ENCODE peak calls at places on chromosomes 13 and 19, in four cellular contexts. Z, U, M and A are unnamed samples.

GRCh38 chr13:29847501-29847983 is 2.9 kb downstream of the UBL3 start:
- DNase-seq in Z (no peak), U (no peak), M (peak; percentile 37), A (peak; percentile 65)

GRCh38 chr13:110856941-110857835 is 57.7 kb downstream of the ANKRD10 start:
- DNase-seq in Z (no peak), U (no peak), M (no peak), A (no peak)

GRCh38 chr13:75647126-75647784 is 11.1 kb downstream of the LMO7 start:
- DNase-seq in Z (no peak), U (no peak), M (no peak), A (no peak)

GRCh38 chr19:51687791-51688664 is 5.1 kb upstream of the SPACA6 start:
- DNase-seq in Z (no peak), U (peak; percentile 48), M (no peak), A (peak; percentile 54)

GRCh38 chr13:26821766-26822165 is 61.2 kb upstream of the GPR12 start:
- DNase-seq in Z (no peak), U (no peak), M (no peak), A (no peak)

GRCh38 chr13:44274838-44275237 is 98.8 kb upstream of the SERP2 start:
- DNase-seq in Z (no peak), U (no peak), M (no peak), A (no peak)

GRCh38 chr13:30305456-30305855 is 1.9 kb downstream of the KATNAL1 start:
- DNase-seq in Z (no peak), U (no peak), M (no peak), A (no peak)

GRCh38 chr13:97535619-97536018 is 101.7 kb downstream of the RAP2A start:
- DNase-seq in Z (no peak), U (no peak), M (no peak), A (no peak)

GRCh38 chr13:28333204-28333900 is 161.6 kb downstream of the FLT1 start:
- DNase-seq in Z (no peak), U (no peak), M (no peak), A (peak; percentile 63)

GRCh38 chr13:110418944-110419343 is 111.9 kb downstream of the COL4A2 start:
- DNase-seq in Z (no peak), U (no peak), M (no peak), A (peak; percentile 39)

GRCh38 chr13:86932935-86933334 is 738.2 kb upstream of the SLITRK5 start:
- DNase-seq in Z (peak; percentile 43), U (no peak), M (no peak), A (no peak)

GRCh38 chr13:69585656-69586055 is 522.0 kb upstream of the ATXN8OS start:
- DNase-seq in Z (no peak), U (no peak), M (no peak), A (no peak)
- TF ChIP-seq POLR2AphosphoS5 in Z (no peak), U (no peak), M (no peak), A (no peak)

GRCh38 chr13:78497702-78498319 is 105.5 kb downstream of the POU4F1 start:
- DNase-seq in Z (no peak), U (no peak), M (no peak), A (no peak)

GRCh38 chr13:78499802-78500201 is 103.5 kb downstream of the POU4F1 start:
- DNase-seq in Z (no peak), U (no peak), M (no peak), A (no peak)
- TF ChIP-seq JUN in Z (no peak), U (no peak), M (no peak), A (no peak)

DNA sequence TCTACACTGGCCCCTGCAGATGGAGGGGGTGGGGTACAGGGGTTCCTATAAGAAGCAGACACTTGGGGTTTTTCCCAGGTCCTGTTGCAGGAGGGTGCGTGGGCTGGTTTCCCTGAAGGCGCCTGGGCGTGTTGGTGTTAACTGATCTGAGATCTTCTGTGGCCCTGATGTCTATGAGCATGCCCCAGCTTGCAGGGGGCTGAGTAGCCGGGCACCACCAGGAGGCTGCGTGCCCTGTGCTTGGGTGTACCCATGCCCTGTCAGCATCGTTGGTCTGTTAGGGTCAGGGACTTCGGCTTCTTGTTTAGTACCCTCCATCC is 45.3 kb downstream of the CAPN12 start:
- DNase-seq in Z (no peak), U (no peak), M (no peak), A (no peak)
- TF ChIP-seq POLR2AphosphoS5 in Z (no peak), U (no peak), M (no peak), A (no peak)

DNA sequence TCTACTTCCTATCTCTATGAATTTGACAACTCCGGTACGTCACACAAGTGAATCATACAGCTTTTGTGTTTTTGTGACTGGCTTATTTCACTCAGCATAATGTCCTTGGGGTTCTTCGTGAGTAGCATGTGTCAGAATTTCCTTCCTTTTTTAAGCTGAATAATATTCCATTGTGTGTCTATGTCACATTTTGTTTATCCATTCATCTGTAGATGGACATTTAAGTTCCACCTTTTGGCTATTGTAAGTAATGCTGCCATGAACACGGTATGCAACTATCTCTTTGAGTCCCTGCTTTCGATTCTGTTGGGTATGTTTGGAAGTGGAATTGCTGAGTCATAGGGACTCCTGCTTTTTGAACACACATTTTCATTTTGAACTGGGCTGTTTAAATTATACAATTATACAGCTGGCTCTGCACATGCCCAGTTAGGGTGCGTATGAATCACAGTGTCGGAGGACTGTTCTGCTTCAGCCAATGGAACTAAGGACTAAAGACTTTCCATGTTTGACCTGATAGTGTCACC is 43.0 kb upstream of the C13orf42 start:
- DNase-seq in Z (no peak), U (no peak), M (no peak), A (peak; percentile 78)
- TF ChIP-seq JUN in Z (no peak), U (no peak), M (no peak), A (peak; percentile 61)

GRCh38 chr19:7699422-7700127 is 2.4 kb downstream of the FCER2 start:
- DNase-seq in Z (no peak), U (peak; percentile 74), M (no peak), A (no peak)
- TF ChIP-seq POLR2AphosphoS5 in Z (no peak), U (peak; percentile 56), M (no peak), A (no peak)

DNA sequence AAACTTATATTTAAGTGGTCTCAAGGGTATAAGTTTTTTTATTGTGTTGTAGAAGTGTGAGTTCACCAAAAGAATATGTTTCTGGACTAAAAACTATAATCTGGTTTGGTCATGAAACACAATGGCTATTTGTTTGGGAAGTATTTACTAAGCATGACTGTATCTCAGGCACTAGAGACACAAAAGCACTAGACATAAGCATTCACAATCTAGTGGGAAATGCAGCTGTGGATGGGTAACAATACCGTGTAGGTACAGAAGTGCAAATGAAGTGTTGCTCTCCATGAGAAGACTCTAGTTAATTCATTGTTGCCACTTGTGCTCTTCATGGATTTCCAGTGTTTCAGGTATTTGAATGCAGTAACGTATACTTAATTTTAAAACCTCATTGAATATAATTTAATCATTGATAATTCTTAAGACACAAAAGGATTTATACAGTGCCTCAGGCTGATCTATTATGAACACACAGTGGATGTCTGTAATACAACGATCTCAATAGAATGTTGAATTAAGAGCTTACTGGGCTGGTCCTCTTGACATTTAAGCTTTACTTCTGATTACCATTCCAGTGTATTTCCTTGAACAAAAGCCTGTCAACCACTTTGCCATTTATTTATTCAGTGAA is 50.9 kb downstream of the TPT1 start:
- DNase-seq in Z (no peak), U (no peak), M (no peak), A (no peak)
- TF ChIP-seq JUN in Z (no peak), U (no peak), M (no peak), A (no peak)

DNA sequence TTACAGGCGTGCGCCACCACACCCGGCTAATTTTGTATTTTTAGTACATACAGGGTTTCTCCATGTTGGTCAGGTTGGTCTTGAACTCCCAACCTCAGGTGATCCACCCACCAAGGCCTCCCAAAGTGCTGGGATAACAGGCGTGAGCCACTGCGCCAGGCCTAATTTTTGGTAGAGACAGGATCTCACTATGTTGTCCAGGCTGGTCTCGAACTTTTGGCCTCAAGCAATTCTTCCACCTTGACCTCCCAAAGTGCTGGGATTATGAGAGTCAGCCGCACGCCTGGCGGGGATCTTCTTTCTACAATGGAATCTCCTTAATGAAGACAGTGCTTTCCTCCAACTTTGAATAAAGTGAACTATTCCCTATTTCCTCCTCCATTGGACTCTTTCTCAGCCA is 5.8 kb downstream of the RASIP1 start:
- DNase-seq in Z (no peak), U (no peak), M (no peak), A (no peak)
- TF ChIP-seq POLR2AphosphoS5 in Z (no peak), U (no peak), M (no peak), A (no peak)